ENCODE peak calls at places on chromosomes 2 and 18, in ten cellular contexts. Q is heart left ventricle; O is naive B cell; A is left cardiac atrium; X is upper lobe of left lung; S is heart right ventricle; P is sciatic nerve; W is stimulated activated naive CD8-positive, alpha-beta T cell treated with anti-CD3 and anti-CD28 coated beads, Interleukin-15, amount 100 ng/mL, for 72 hours; M is right cardiac atrium; C is Right ventricle myocardium superior. V is an unnamed sample.

GRCh38 chr18:36602620-36603019 is 226.2 kb downstream of the TPGS2 start:
- ATAC-seq in Q (no peak), O (no peak), A (no peak), X (no peak), S (no peak), P (no peak), W (no peak), M (no peak), C (no peak), V (no peak)

GRCh38 chr18:58526425-58527115 is 102.3 kb downstream of the ALPK2 start:
- ATAC-seq in Q (no peak), O (no peak), A (no peak), X (no peak), S (no peak), P (no peak), W (no peak), M (peak), C (no peak), V (no peak)

GRCh38 chr2:39584283-39584972 is 81.3 kb upstream of the TMEM178A start:
- ATAC-seq in Q (no peak), O (no peak), A (peak), X (no peak), S (no peak), P (no peak), W (no peak), M (no peak), C (peak), V (no peak)

GRCh38 chr2:163467206-163467605 is 268.6 kb downstream of the FIGN start:
- ATAC-seq in Q (no peak), O (no peak), A (no peak), X (no peak), S (no peak), P (no peak), W (no peak), M (no peak), C (no peak), V (no peak)

GRCh38 chr2:108314586-108315296 is 26.0 kb downstream of the SULT1C2 start:
- ATAC-seq in Q (no peak), O (no peak), A (no peak), X (no peak), S (no peak), P (no peak), W (no peak), M (no peak), C (no peak), V (no peak)

GRCh38 chr2:39920318-39920775 is 141.3 kb upstream of the THUMPD2 start:
- ATAC-seq in Q (no peak), O (no peak), A (no peak), X (no peak), S (no peak), P (no peak), W (peak), M (no peak), C (no peak), V (no peak)

GRCh38 chr18:35511428-35511827 is 13.7 kb upstream of the INO80C start:
- ATAC-seq in Q (no peak), O (peak), A (no peak), X (no peak), S (no peak), P (no peak), W (no peak), M (no peak), C (peak), V (peak)

GRCh38 chr2:62410926-62411456 is 95.0 kb downstream of the TMEM17 start:
- ATAC-seq in Q (no peak), O (no peak), A (peak), X (no peak), S (no peak), P (peak), W (no peak), M (peak), C (peak), V (no peak)

GRCh38 chr18:58254873-58255511 is 211.0 kb downstream of the NEDD4L start:
- ATAC-seq in Q (peak), O (no peak), A (peak), X (no peak), S (peak), P (no peak), W (no peak), M (peak), C (peak), V (no peak)

GRCh38 chr2:215693269-215693998 is 257.6 kb upstream of the FN1 start:
- ATAC-seq in Q (peak), O (no peak), A (peak), X (no peak), S (peak), P (peak), W (no peak), M (no peak), C (peak), V (no peak)